ENCODE peak calls at places on chromosome 1, in six cellular contexts. P, T, K, I, U and J are unnamed samples.

GRCh38 chr1:45246760-45247159 is 40.4 kb upstream of the ZSWIM5 start:
- DNase-seq in P (peak), T (no peak), K (peak), I (no peak), U (no peak), J (no peak)

GRCh38 chr1:110554871-110555801 is 36.2 kb upstream of the KCNA10 start:
- DNase-seq in P (peak), T (no peak), K (no peak), I (peak), U (no peak), J (peak)

GRCh38 chr1:3457910-3458621 is 3.6 kb downstream of the ARHGEF16 start:
- DNase-seq in P (no peak), T (no peak), K (no peak), I (no peak), U (no peak), J (no peak)

GRCh38 chr1:192852001-192852400 is 43.2 kb downstream of the RGS2 start:
- DNase-seq in P (no peak), T (no peak), K (no peak), I (no peak), U (no peak), J (no peak)

GRCh38 chr1:157829711-157830110 is 9.8 kb upstream of the FCRL1 start:
- DNase-seq in P (no peak), T (no peak), K (no peak), I (no peak), U (no peak), J (no peak)

GRCh38 chr1:21573971-21574458 is 64.8 kb downstream of the ALPL start:
- DNase-seq in P (peak), T (peak), K (peak), I (no peak), U (peak), J (no peak)

GRCh38 chr1:221630236-221630635 is 111.7 kb downstream of the DUSP10 start:
- DNase-seq in P (no peak), T (no peak), K (no peak), I (no peak), U (no peak), J (no peak)

GRCh38 chr1:37472281-37472680 is 2.1 kb upstream of the ZC3H12A start:
- DNase-seq in P (no peak), T (no peak), K (no peak), I (no peak), U (no peak), J (no peak)

GRCh38 chr1:54989968-54990810 is 8.5 kb upstream of the BSND start:
- DNase-seq in P (no peak), T (no peak), K (no peak), I (no peak), U (no peak), J (no peak)

GRCh38 chr1:19936061-19936750 is 12.8 kb upstream of the PLA2G2E start:
- DNase-seq in P (no peak), T (no peak), K (no peak), I (no peak), U (no peak), J (no peak)